ENCODE peak calls at places on chromosomes 6 and 20, in nine cellular contexts. Z is GM10248, Y is B cell, U is mesothelial cell of epicardium, L is uterus, G is breast epithelium, X is right lobe of liver, V is WTC11, C is HepG2. I is an unnamed sample.

GRCh38 chr6:139336488-139336887 is 38.0 kb downstream of the CITED2 start:
- DNase-seq in Z (no peak), Y (peak; percentile 41), U (no peak), L (no peak), G (peak; percentile 60), X (no peak), V (no peak), C (no peak), I (no peak)

GRCh38 chr6:154164397-154164796 is 125.4 kb downstream of the OPRM1 start:
- DNase-seq in Z (no peak), Y (no peak), U (no peak), L (peak; percentile 64), G (peak; percentile 66), X (peak; percentile 77), V (no peak), C (no peak), I (no peak)

GRCh38 chr20:3887870-3888614 is 1.1 kb upstream of the PANK2 start:
- DNase-seq in Z (no peak), Y (no peak), U (no peak), L (peak; percentile 47), G (no peak), X (peak; percentile 36), V (no peak), C (no peak), I (no peak)

GRCh38 chr6:10655508-10656055 is 38.8 kb downstream of the C6orf52 start:
- DNase-seq in Z (peak; percentile 27), Y (no peak), U (no peak), L (no peak), G (no peak), X (no peak), V (no peak), C (no peak), I (peak; percentile 64)

GRCh38 chr6:163226181-163226835 is 188.2 kb upstream of the QKI start:
- DNase-seq in Z (no peak), Y (no peak), U (no peak), L (no peak), G (no peak), X (no peak), V (no peak), C (no peak), I (no peak)

GRCh38 chr6:49325901-49326300 is 137.2 kb downstream of the MMUT start:
- DNase-seq in Z (no peak), Y (no peak), U (no peak), L (no peak), G (no peak), X (no peak), V (no peak), C (no peak), I (no peak)

GRCh38 chr6:7343546-7344475 is 30.8 kb upstream of the SSR1 start:
- DNase-seq in Z (no peak), Y (no peak), U (no peak), L (no peak), G (no peak), X (no peak), V (no peak), C (no peak), I (no peak)

GRCh38 chr6:44549516-44549915 is 162.0 kb downstream of the CDC5L start:
- DNase-seq in Z (no peak), Y (no peak), U (no peak), L (no peak), G (no peak), X (no peak), V (no peak), C (no peak), I (no peak)

GRCh38 chr6:106533079-106533478 is 96.2 kb downstream of the RTN4IP1 start:
- DNase-seq in Z (no peak), Y (no peak), U (no peak), L (no peak), G (no peak), X (no peak), V (no peak), C (no peak), I (no peak)

GRCh38 chr20:3777726-3778629 is 3.3 kb downstream of the SPEF1 start:
- DNase-seq in Z (peak; percentile 62), Y (peak; percentile 63), U (no peak), L (peak; percentile 70), G (peak; percentile 55), X (peak; percentile 74), V (peak; percentile 82), C (no peak), I (peak; percentile 58)

GRCh38 chr6:137664183-137664582 is 170.0 kb upstream of the OLIG3 start:
- DNase-seq in Z (no peak), Y (no peak), U (no peak), L (no peak), G (no peak), X (no peak), V (no peak), C (no peak), I (no peak)

GRCh38 chr6:56359201-56359899 is 112.0 kb upstream of the COL21A1 start:
- DNase-seq in Z (peak; percentile 55), Y (peak; percentile 66), U (no peak), L (peak; percentile 85), G (peak; percentile 49), X (no peak), V (peak; percentile 69), C (peak; percentile 74), I (peak; percentile 73)

GRCh38 chr6:82263916-82264315 is 16.4 kb upstream of the IBTK start:
- DNase-seq in Z (no peak), Y (no peak), U (no peak), L (no peak), G (no peak), X (no peak), V (no peak), C (no peak), I (no peak)

GRCh38 chr20:23178806-23179205 is 92.7 kb upstream of the CD93 start:
- DNase-seq in Z (no peak), Y (no peak), U (no peak), L (no peak), G (no peak), X (no peak), V (no peak), C (no peak), I (no peak)
- TF ChIP-seq CTCF in Z (no peak), Y (no peak), U (no peak), L (no peak), G (no peak), X (no peak), V (no peak), C (no peak), I (no peak)

GRCh38 chr6:296151-297122 is 4.2 kb downstream of the DUSP22 start:
- DNase-seq in Z (no peak), Y (no peak), U (no peak), L (no peak), G (no peak), X (no peak), V (no peak), C (no peak), I (peak; percentile 46)
- TF ChIP-seq CTCF in Z (no peak), Y (no peak), U (peak; percentile 1), L (no peak), G (no peak), X (no peak), V (no peak), C (no peak), I (no peak)

GRCh38 chr6:31587791-31588777 is 2.0 kb downstream of the LST1 start:
- DNase-seq in Z (no peak), Y (no peak), U (no peak), L (no peak), G (no peak), X (no peak), V (no peak), C (no peak), I (no peak)

GRCh38 chr6:31597006-31597405 is 4.2 kb upstream of the NCR3 start:
- DNase-seq in Z (no peak), Y (peak; percentile 78), U (no peak), L (no peak), G (no peak), X (no peak), V (no peak), C (peak; percentile 61), I (peak; percentile 71)

GRCh38 chr6:31588871-31589650 is 3.0 kb downstream of the LST1 start:
- DNase-seq in Z (no peak), Y (no peak), U (no peak), L (no peak), G (no peak), X (no peak), V (no peak), C (no peak), I (no peak)

GRCh38 chr6:31586596-31586995 is 519 bp downstream of the LST1 start:
- DNase-seq in Z (no peak), Y (peak; percentile 75), U (no peak), L (no peak), G (no peak), X (peak; percentile 63), V (no peak), C (no peak), I (peak; percentile 57)

DNA sequence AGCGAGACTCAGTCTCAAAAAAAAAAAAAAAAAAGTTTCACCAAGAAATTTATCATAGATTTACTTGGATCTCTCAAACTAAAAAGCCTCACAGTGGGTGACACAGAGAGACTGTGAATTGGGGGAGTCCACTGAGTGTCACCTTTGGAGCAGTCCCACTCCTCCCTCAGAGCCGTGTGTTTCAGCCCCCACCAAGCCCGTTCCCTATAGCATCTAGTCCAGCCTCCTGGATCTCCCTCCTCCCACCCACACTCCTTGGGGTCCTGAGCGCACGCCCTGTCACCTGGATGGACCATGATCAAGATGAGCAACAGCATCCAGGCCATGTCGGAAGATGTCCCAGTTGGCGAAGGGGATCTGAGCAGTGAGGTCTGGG is 422 bp downstream of the NCR3 start:
- DNase-seq in Z (no peak), Y (no peak), U (no peak), L (no peak), G (no peak), X (no peak), V (no peak), C (no peak), I (no peak)
- TF ChIP-seq CTCF in Z (no peak), Y (no peak), U (no peak), L (no peak), G (no peak), X (no peak), V (no peak), C (no peak), I (no peak)

GRCh38 chr20:63216041-63216848 is at the start of gene YTHDF1:
- DNase-seq in Z (peak; percentile 100), Y (peak; percentile 99), U (peak; percentile 95), L (peak; percentile 94), G (peak; percentile 96), X (peak; percentile 98), V (peak; percentile 93), C (peak; percentile 96), I (peak; percentile 97)

GRCh38 chr20:63215101-63216040 is 560 bp downstream of the YTHDF1 start:
- DNase-seq in Z (peak; percentile 56), Y (no peak), U (no peak), L (no peak), G (no peak), X (no peak), V (peak; percentile 56), C (peak; percentile 79), I (peak; percentile 33)

GRCh38 chr20:63218701-63219446 is 2.9 kb upstream of the YTHDF1 start:
- DNase-seq in Z (no peak), Y (no peak), U (no peak), L (no peak), G (no peak), X (no peak), V (no peak), C (no peak), I (no peak)

GRCh38 chr20:63217706-63218105 is 1.8 kb upstream of the YTHDF1 start:
- DNase-seq in Z (no peak), Y (no peak), U (no peak), L (no peak), G (no peak), X (no peak), V (no peak), C (peak; percentile 42), I (no peak)

GRCh38 chr20:63216849-63217471 is 1.0 kb upstream of the YTHDF1 start:
- DNase-seq in Z (no peak), Y (no peak), U (no peak), L (no peak), G (no peak), X (no peak), V (no peak), C (no peak), I (no peak)
- TF ChIP-seq CTCF in Z (no peak), Y (no peak), U (no peak), L (no peak), G (no peak), X (no peak), V (no peak), C (peak; percentile 24), I (no peak)